ENCODE peak calls at places on chromosomes 13 and 19, in nine cellular contexts. One of them, this sample, is unnamed.
A peak's percentile ranks its signal among the peaks of the same experiment; 100 is the strongest.

GRCh38 chr19:37920591-37921450 is 13.8 kb downstream of the SIPA1L3 start:
- DNase-seq in sciatic nerve: no peak
- DNase-seq in breast epithelium: no peak
- DNase-seq in A549: no peak
- DNase-seq in heart right ventricle: no peak
- DNase-seq in CD8-positive, alpha-beta T cell: no peak
- DNase-seq in stomach: peak; percentile 47
- DNase-seq in NCI-H1092: no peak
- DNase-seq in neuronal stem cell: no peak
- DNase-seq in this sample: peak; percentile 63

GRCh38 chr13:75537401-75538365 is at the start of gene COMMD6:
- DNase-seq in heart right ventricle: peak; percentile 80
- DNase-seq in NCI-H1092: peak; percentile 74
- DNase-seq in breast epithelium: peak; percentile 70
- DNase-seq in A549: peak; percentile 93
- DNase-seq in sciatic nerve: peak; percentile 86
- DNase-seq in CD8-positive, alpha-beta T cell: peak; percentile 71
- DNase-seq in stomach: peak; percentile 73
- DNase-seq in neuronal stem cell: peak; percentile 80
- DNase-seq in this sample: peak; percentile 90

GRCh38 chr19:54573330-54573872 is at the start of gene LILRA2:
- DNase-seq in breast epithelium: no peak
- DNase-seq in A549: no peak
- DNase-seq in NCI-H1092: no peak
- DNase-seq in neuronal stem cell: no peak
- DNase-seq in heart right ventricle: no peak
- DNase-seq in stomach: no peak
- DNase-seq in sciatic nerve: no peak
- DNase-seq in CD8-positive, alpha-beta T cell: no peak
- DNase-seq in this sample: no peak

GRCh38 chr19:41862445-41862986 is 2.5 kb downstream of the RPS19 start:
- DNase-seq in breast epithelium: no peak
- DNase-seq in A549: no peak
- DNase-seq in neuronal stem cell: no peak
- DNase-seq in stomach: no peak
- DNase-seq in NCI-H1092: no peak
- DNase-seq in heart right ventricle: no peak
- DNase-seq in CD8-positive, alpha-beta T cell: no peak
- DNase-seq in sciatic nerve: no peak
- DNase-seq in this sample: no peak

GRCh38 chr19:36377541-36378178 is 1.3 kb downstream of the ZFP14 start:
- DNase-seq in neuronal stem cell: no peak
- DNase-seq in stomach: no peak
- DNase-seq in A549: no peak
- DNase-seq in CD8-positive, alpha-beta T cell: no peak
- DNase-seq in heart right ventricle: no peak
- DNase-seq in NCI-H1092: no peak
- DNase-seq in sciatic nerve: no peak
- DNase-seq in breast epithelium: no peak
- DNase-seq in this sample: no peak

GRCh38 chr13:106011600-106011999 is 523.9 kb downstream of the EFNB2 start:
- DNase-seq in A549: no peak
- DNase-seq in CD8-positive, alpha-beta T cell: no peak
- DNase-seq in sciatic nerve: no peak
- DNase-seq in breast epithelium: no peak
- DNase-seq in heart right ventricle: no peak
- DNase-seq in NCI-H1092: no peak
- DNase-seq in stomach: no peak
- DNase-seq in neuronal stem cell: no peak
- DNase-seq in this sample: no peak

GRCh38 chr13:39196957-39197644 is 158.8 kb downstream of the NHLRC3 start:
- DNase-seq in A549: no peak
- DNase-seq in heart right ventricle: no peak
- DNase-seq in sciatic nerve: no peak
- DNase-seq in NCI-H1092: no peak
- DNase-seq in neuronal stem cell: no peak
- DNase-seq in breast epithelium: no peak
- DNase-seq in CD8-positive, alpha-beta T cell: no peak
- DNase-seq in stomach: no peak
- DNase-seq in this sample: no peak

GRCh38 chr19:50836543-50837195 is 3.3 kb upstream of the KLK15 start:
- DNase-seq in heart right ventricle: no peak
- DNase-seq in sciatic nerve: no peak
- DNase-seq in breast epithelium: no peak
- DNase-seq in A549: no peak
- DNase-seq in neuronal stem cell: no peak
- DNase-seq in CD8-positive, alpha-beta T cell: no peak
- DNase-seq in stomach: no peak
- DNase-seq in NCI-H1092: no peak
- DNase-seq in this sample: no peak

GRCh38 chr19:34269489-34269888 is 15.1 kb downstream of the GARRE1 start:
- DNase-seq in A549: no peak
- DNase-seq in heart right ventricle: no peak
- DNase-seq in sciatic nerve: no peak
- DNase-seq in neuronal stem cell: no peak
- DNase-seq in stomach: no peak
- DNase-seq in CD8-positive, alpha-beta T cell: no peak
- DNase-seq in breast epithelium: no peak
- DNase-seq in NCI-H1092: no peak
- DNase-seq in this sample: no peak

GRCh38 chr19:35495107-35496064 is 5.1 kb upstream of the KRTDAP start:
- DNase-seq in breast epithelium: peak; percentile 27
- DNase-seq in stomach: peak; percentile 70
- DNase-seq in neuronal stem cell: peak; percentile 51
- DNase-seq in sciatic nerve: peak; percentile 73
- DNase-seq in CD8-positive, alpha-beta T cell: peak; percentile 61
- DNase-seq in A549: peak; percentile 81
- DNase-seq in heart right ventricle: peak; percentile 65
- DNase-seq in NCI-H1092: no peak
- DNase-seq in this sample: peak; percentile 78

GRCh38 chr19:13633109-13633508 is 126.8 kb upstream of the CACNA1A start:
- DNase-seq in breast epithelium: no peak
- DNase-seq in heart right ventricle: no peak
- DNase-seq in A549: no peak
- DNase-seq in CD8-positive, alpha-beta T cell: no peak
- DNase-seq in stomach: peak; percentile 56
- DNase-seq in neuronal stem cell: peak; percentile 20
- DNase-seq in NCI-H1092: peak; percentile 99
- DNase-seq in sciatic nerve: no peak
- DNase-seq in this sample: no peak

GRCh38 chr19:3108775-3109174 is 14.6 kb downstream of the GNA11 start:
- DNase-seq in A549: peak; percentile 55
- DNase-seq in stomach: peak; percentile 69
- DNase-seq in NCI-H1092: peak; percentile 60
- DNase-seq in breast epithelium: no peak
- DNase-seq in CD8-positive, alpha-beta T cell: peak; percentile 76
- DNase-seq in neuronal stem cell: peak; percentile 56
- DNase-seq in sciatic nerve: no peak
- DNase-seq in heart right ventricle: peak; percentile 55
- DNase-seq in this sample: peak; percentile 70

GRCh38 chr19:45960595-45961235 is 12.9 kb downstream of the NOVA2 start:
- DNase-seq in breast epithelium: no peak
- DNase-seq in NCI-H1092: no peak
- DNase-seq in CD8-positive, alpha-beta T cell: no peak
- DNase-seq in sciatic nerve: no peak
- DNase-seq in heart right ventricle: no peak
- DNase-seq in A549: no peak
- DNase-seq in stomach: no peak
- DNase-seq in neuronal stem cell: no peak
- DNase-seq in this sample: peak; percentile 24

GRCh38 chr19:13892885-13893284 is 13.0 kb downstream of the BRME1 start:
- DNase-seq in breast epithelium: no peak
- DNase-seq in A549: no peak
- DNase-seq in NCI-H1092: no peak
- DNase-seq in CD8-positive, alpha-beta T cell: no peak
- DNase-seq in neuronal stem cell: no peak
- DNase-seq in sciatic nerve: no peak
- DNase-seq in stomach: no peak
- DNase-seq in heart right ventricle: no peak
- DNase-seq in this sample: peak; percentile 79

GRCh38 chr19:19459707-19460251 is 54.3 kb downstream of the GATAD2A start:
- DNase-seq in CD8-positive, alpha-beta T cell: peak; percentile 73
- DNase-seq in sciatic nerve: no peak
- DNase-seq in breast epithelium: no peak
- DNase-seq in A549: no peak
- DNase-seq in stomach: peak; percentile 41
- DNase-seq in neuronal stem cell: no peak
- DNase-seq in heart right ventricle: no peak
- DNase-seq in NCI-H1092: no peak
- DNase-seq in this sample: no peak

GRCh38 chr13:98890186-98890585 is 87.7 kb downstream of the DOCK9 start:
- DNase-seq in neuronal stem cell: no peak
- DNase-seq in stomach: no peak
- DNase-seq in NCI-H1092: no peak
- DNase-seq in heart right ventricle: no peak
- DNase-seq in sciatic nerve: no peak
- DNase-seq in A549: no peak
- DNase-seq in CD8-positive, alpha-beta T cell: no peak
- DNase-seq in breast epithelium: no peak
- DNase-seq in this sample: no peak

GRCh38 chr13:50589651-50590054 is 253.8 kb downstream of the DLEU7 start:
- DNase-seq in heart right ventricle: no peak
- DNase-seq in A549: peak; percentile 9
- DNase-seq in stomach: no peak
- DNase-seq in CD8-positive, alpha-beta T cell: no peak
- DNase-seq in sciatic nerve: no peak
- DNase-seq in NCI-H1092: no peak
- DNase-seq in breast epithelium: no peak
- DNase-seq in neuronal stem cell: no peak
- DNase-seq in this sample: no peak

GRCh38 chr13:113654175-113654560 is 3.8 kb downstream of the ATP4B start:
- DNase-seq in NCI-H1092: no peak
- DNase-seq in CD8-positive, alpha-beta T cell: no peak
- DNase-seq in A549: no peak
- DNase-seq in sciatic nerve: peak; percentile 31
- DNase-seq in heart right ventricle: no peak
- DNase-seq in stomach: no peak
- DNase-seq in breast epithelium: no peak
- DNase-seq in neuronal stem cell: no peak
- DNase-seq in this sample: no peak

GRCh38 chr19:17841371-17841809 is 6.4 kb downstream of the JAK3 start:
- DNase-seq in sciatic nerve: no peak
- DNase-seq in neuronal stem cell: no peak
- DNase-seq in heart right ventricle: peak; percentile 29
- DNase-seq in A549: no peak
- DNase-seq in breast epithelium: no peak
- DNase-seq in stomach: peak; percentile 44
- DNase-seq in CD8-positive, alpha-beta T cell: no peak
- DNase-seq in NCI-H1092: no peak
- DNase-seq in this sample: no peak

GRCh38 chr19:13195678-13196077 is 45.5 kb downstream of the IER2 start:
- DNase-seq in heart right ventricle: no peak
- DNase-seq in breast epithelium: no peak
- DNase-seq in neuronal stem cell: no peak
- DNase-seq in stomach: peak; percentile 83
- DNase-seq in sciatic nerve: no peak
- DNase-seq in CD8-positive, alpha-beta T cell: peak; percentile 60
- DNase-seq in A549: peak; percentile 36
- DNase-seq in NCI-H1092: no peak
- DNase-seq in this sample: peak; percentile 58

GRCh38 chr13:114024603-114025431 is 50.9 kb upstream of the C13orf46 start:
- DNase-seq in stomach: no peak
- DNase-seq in heart right ventricle: peak; percentile 13
- DNase-seq in NCI-H1092: no peak
- DNase-seq in sciatic nerve: no peak
- DNase-seq in neuronal stem cell: no peak
- DNase-seq in breast epithelium: no peak
- DNase-seq in CD8-positive, alpha-beta T cell: no peak
- DNase-seq in A549: no peak
- DNase-seq in this sample: no peak

GRCh38 chr13:107730835-107731234 is 484.5 kb downstream of the LIG4 start:
- DNase-seq in heart right ventricle: no peak
- DNase-seq in breast epithelium: no peak
- DNase-seq in neuronal stem cell: no peak
- DNase-seq in sciatic nerve: no peak
- DNase-seq in CD8-positive, alpha-beta T cell: no peak
- DNase-seq in NCI-H1092: no peak
- DNase-seq in stomach: no peak
- DNase-seq in A549: no peak
- DNase-seq in this sample: no peak